ENCODE peak calls at places on chromosomes 13 and 19, in four cellular contexts. R is K562, F is Panc1, A is HepG2. O is an unnamed sample.

GRCh38 chr13:110047511-110047910 is 259.4 kb downstream of the COL4A1 start:
- DNase-seq in R (no peak), F (no peak), A (no peak), O (no peak)

GRCh38 chr13:68808456-68808855 is 1299.2 kb upstream of the ATXN8OS start:
- DNase-seq in R (no peak), F (no peak), A (no peak), O (no peak)

GRCh38 chr19:39078436-39079200 is 5.5 kb upstream of the ACP7 start:
- DNase-seq in R (no peak), F (peak), A (peak), O (peak)

GRCh38 chr13:99955747-99956472 is 15.7 kb downstream of the ZIC5 start:
- DNase-seq in R (no peak), F (no peak), A (no peak), O (no peak)

GRCh38 chr19:1396019-1396767 is 5.1 kb downstream of the GAMT start:
- DNase-seq in R (peak), F (no peak), A (no peak), O (no peak)

GRCh38 chr19:15200575-15201364 is at the start of gene NOTCH3:
- DNase-seq in R (peak), F (no peak), A (no peak), O (no peak)

GRCh38 chr19:15372470-15372869 is 7.1 kb downstream of the AKAP8 start:
- DNase-seq in R (no peak), F (no peak), A (no peak), O (no peak)

GRCh38 chr19:5170329-5170745 is 170.3 kb downstream of the PTPRS start:
- DNase-seq in R (peak), F (no peak), A (no peak), O (no peak)

GRCh38 chr13:97255515-97255999 is 33.4 kb downstream of the MBNL2 start:
- DNase-seq in R (no peak), F (no peak), A (no peak), O (no peak)

GRCh38 chr13:94534171-94534570 is 54.7 kb upstream of the DCT start:
- DNase-seq in R (no peak), F (no peak), A (no peak), O (no peak)

GRCh38 chr19:58519087-58519354 is 589 bp downstream of the ZBTB45 start:
- DNase-seq in R (peak), F (no peak), A (peak), O (no peak)

GRCh38 chr13:27171830-27172494 is 351 bp upstream of the USP12 start:
- DNase-seq in R (peak), F (no peak), A (peak), O (peak)

GRCh38 chr13:75762066-75762937 is 126.2 kb downstream of the LMO7 start:
- DNase-seq in R (no peak), F (no peak), A (peak), O (no peak)

GRCh38 chr19:21474671-21475181 is 30.7 kb upstream of the ZNF429 start:
- DNase-seq in R (no peak), F (peak), A (no peak), O (no peak)

GRCh38 chr13:72920097-72920496 is 138.2 kb downstream of the PIBF1 start:
- DNase-seq in R (no peak), F (no peak), A (no peak), O (no peak)

GRCh38 chr19:27794444-27795042 is 1418.4 kb downstream of the UQCRFS1 start:
- DNase-seq in R (peak), F (no peak), A (peak), O (no peak)

GRCh38 chr13:97308735-97309429 is 86.7 kb downstream of the MBNL2 start:
- DNase-seq in R (no peak), F (no peak), A (peak), O (no peak)

GRCh38 chr13:50129923-50130685 is 114.9 kb downstream of the KCNRG start:
- DNase-seq in R (no peak), F (no peak), A (no peak), O (no peak)

GRCh38 chr19:3359850-3360493 is 6.4 kb upstream of the NFIC start:
- DNase-seq in R (peak), F (no peak), A (no peak), O (no peak)

GRCh38 chr13:46552888-46553520 is at the start of gene LRCH1:
- DNase-seq in R (peak), F (no peak), A (peak), O (peak)

GRCh38 chr13:109160357-109160756 is 530.9 kb downstream of the MYO16 start:
- DNase-seq in R (no peak), F (no peak), A (no peak), O (no peak)

GRCh38 chr19:5025027-5025426 is 56.1 kb downstream of the KDM4B start:
- DNase-seq in R (no peak), F (no peak), A (no peak), O (no peak)

DNA sequence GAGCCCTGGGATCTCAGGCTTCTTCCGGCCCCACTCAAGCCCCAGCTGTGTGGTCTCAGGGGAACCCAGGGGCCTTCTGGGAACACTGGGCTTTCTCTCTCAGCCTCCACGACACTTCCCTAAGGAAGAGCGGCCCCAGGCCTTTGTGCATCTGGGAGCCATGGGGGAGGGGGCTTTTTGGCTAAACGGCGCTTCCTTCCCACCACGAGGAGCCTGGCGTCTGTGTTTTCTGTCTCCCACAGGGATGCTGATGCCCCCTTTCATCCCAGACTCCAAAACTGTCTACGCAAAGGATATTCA is 24.2 kb upstream of the TMEM255B start:
- DNase-seq in R (no peak), F (no peak), A (no peak), O (no peak)
- TF ChIP-seq REST in R (no peak), F (no peak), A (no peak), O (no peak)

GRCh38 chr19:10353793-10354391 is 14.5 kb upstream of the ICAM3 start:
- DNase-seq in R (peak), F (no peak), A (no peak), O (peak)
- TF ChIP-seq TCF7L2 in R (no peak), F (no peak), A (no peak), O (no peak)

GRCh38 chr19:55483681-55484361 is 1.2 kb upstream of the NAT14 start:
- DNase-seq in R (no peak), F (no peak), A (no peak), O (no peak)
- TF ChIP-seq REST in R (no peak), F (no peak), A (no peak), O (no peak)

GRCh38 chr13:45238945-45239795 is 38.3 kb upstream of the KCTD4 start:
- DNase-seq in R (no peak), F (no peak), A (no peak), O (no peak)
- TF ChIP-seq TCF7L2 in R (no peak), F (no peak), A (no peak), O (no peak)

GRCh38 chr19:55118401-55118991 is 1.1 kb upstream of the PPP1R12C start:
- DNase-seq in R (peak), F (no peak), A (no peak), O (no peak)
- TF ChIP-seq REST in R (no peak), F (no peak), A (no peak), O (no peak)

GRCh38 chr19:35329323-35329722 is 336 bp downstream of the CD22 start:
- DNase-seq in R (no peak), F (no peak), A (no peak), O (no peak)

GRCh38 chr19:35330475-35330874 is 1.5 kb downstream of the CD22 start:
- DNase-seq in R (no peak), F (no peak), A (no peak), O (no peak)

GRCh38 chr19:35331551-35332214 is 2.7 kb downstream of the CD22 start:
- DNase-seq in R (no peak), F (no peak), A (no peak), O (no peak)

GRCh38 chr19:35328851-35329285 is at the start of gene CD22:
- DNase-seq in R (no peak), F (no peak), A (no peak), O (no peak)

DNA sequence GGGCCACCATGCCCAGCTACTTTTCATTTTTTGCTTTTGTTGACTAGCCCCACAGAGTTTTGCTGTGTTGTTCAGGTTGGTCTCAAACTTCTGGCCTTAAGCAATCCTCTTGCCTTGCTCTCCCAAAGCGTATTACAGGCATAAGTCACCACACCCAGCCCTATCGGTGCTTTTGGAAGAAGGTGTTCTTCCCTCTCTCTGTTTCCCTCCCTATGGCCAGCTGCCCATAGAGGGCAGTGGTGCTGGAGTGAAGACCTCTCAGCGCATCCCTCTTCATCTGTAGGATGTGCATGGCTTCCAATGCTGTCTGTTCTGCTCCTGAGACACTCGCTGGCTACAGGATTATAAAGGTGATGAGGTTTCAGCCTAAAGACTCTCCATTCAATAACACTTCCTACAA is 1.3 kb upstream of the CD22 start:
- DNase-seq in R (peak), F (no peak), A (peak), O (no peak)
- TF ChIP-seq TCF7L2 in R (no peak), F (no peak), A (no peak), O (no peak)

GRCh38 chr19:32421589-32422361 is 16.2 kb downstream of the DPY19L3 start:
- DNase-seq in R (peak), F (no peak), A (no peak), O (no peak)

GRCh38 chr19:32416749-32417469 is 11.3 kb downstream of the DPY19L3 start:
- DNase-seq in R (no peak), F (no peak), A (no peak), O (no peak)

GRCh38 chr19:32418155-32418554 is 12.6 kb downstream of the DPY19L3 start:
- DNase-seq in R (no peak), F (no peak), A (no peak), O (no peak)

GRCh38 chr19:32422435-32422834 is 16.9 kb downstream of the DPY19L3 start:
- DNase-seq in R (no peak), F (no peak), A (no peak), O (no peak)
- TF ChIP-seq REST in R (no peak), F (no peak), A (no peak), O (no peak)

GRCh38 chr13:52737900-52738299 is 1.7 kb downstream of the CNMD start:
- DNase-seq in R (no peak), F (no peak), A (no peak), O (no peak)
- TF ChIP-seq TCF7L2 in R (no peak), F (no peak), A (no peak), O (no peak)

DNA sequence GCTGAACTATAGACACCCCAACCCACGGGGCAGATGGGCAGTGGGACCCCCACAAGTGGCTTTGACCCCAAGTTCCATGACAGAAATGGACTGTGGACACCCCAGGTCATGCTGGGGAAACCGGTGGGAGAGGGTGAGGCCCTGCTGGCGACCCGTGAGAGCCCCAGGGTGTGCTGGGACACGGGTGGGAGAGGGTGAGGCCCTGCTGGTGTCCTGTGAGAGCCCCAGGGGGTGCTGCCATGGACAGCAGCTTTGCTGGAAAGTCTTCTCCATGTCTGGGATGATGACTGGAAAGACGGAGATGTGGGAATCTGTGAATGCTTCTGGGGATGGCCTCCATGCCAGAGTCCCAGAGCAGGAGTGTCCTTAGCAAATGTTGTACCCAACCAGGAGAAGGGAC is 148.4 kb downstream of the URI1 start:
- DNase-seq in R (no peak), F (no peak), A (no peak), O (no peak)
- TF ChIP-seq REST in R (no peak), F (no peak), A (no peak), O (no peak)